ENCODE peak calls at places on chromosomes 2 and 18, in nine cellular contexts. E is mesenchymal stem cell; T is Caco-2; Z is SJSA1; S is psoas muscle; G is tibial nerve; X is HCT116; O is mesendoderm; P is effector memory CD4-positive, alpha-beta T cell. V is an unnamed sample.
A peak's percentile ranks its signal among the peaks of the same experiment; 100 is the strongest.

GRCh38 chr2:60070166-60070565 is 483.3 kb downstream of the BCL11A start:
- DNase-seq in P (no peak), T (no peak), Z (no peak), S (no peak), O (no peak), E (no peak), G (no peak), X (no peak), V (no peak)

GRCh38 chr2:46663614-46664013 is 184.2 kb downstream of the TMEM247 start:
- DNase-seq in O (no peak), X (no peak), G (no peak), S (no peak), P (no peak), E (no peak), T (no peak), Z (no peak), V (no peak)

GRCh38 chr2:69168950-69169695 is 156.1 kb downstream of the ANTXR1 start:
- DNase-seq in S (no peak), Z (no peak), E (no peak), O (no peak), X (no peak), P (no peak), G (no peak), T (no peak), V (no peak)

GRCh38 chr2:105761931-105762515 is 17.3 kb downstream of the NCK2 start:
- DNase-seq in O (peak; percentile 92), S (no peak), X (no peak), P (no peak), G (no peak), E (peak; percentile 38), Z (no peak), T (no peak), V (no peak)

GRCh38 chr2:85266424-85267041 is 61.3 kb downstream of the TGOLN2 start:
- DNase-seq in X (peak; percentile 42), O (peak; percentile 88), Z (peak; percentile 79), P (peak; percentile 39), S (peak; percentile 70), T (peak; percentile 85), G (peak; percentile 43), E (no peak), V (peak; percentile 61)

GRCh38 chr2:55112229-55113016 is 62.2 kb upstream of the RTN4 start:
- DNase-seq in S (peak; percentile 86), G (peak; percentile 61), O (no peak), T (no peak), E (peak; percentile 83), X (no peak), P (no peak), Z (no peak), V (no peak)

GRCh38 chr18:50933684-50934083 is 34.2 kb upstream of the ELAC1 start:
- DNase-seq in O (no peak), G (no peak), E (no peak), Z (no peak), X (no peak), T (no peak), P (no peak), S (no peak), V (no peak)

GRCh38 chr2:207184348-207184747 is 18.6 kb upstream of the KLF7 start:
- DNase-seq in E (peak; percentile 23), P (no peak), G (no peak), Z (no peak), X (no peak), S (no peak), T (no peak), O (no peak), V (no peak)

GRCh38 chr2:215862211-215862610 is 151.1 kb downstream of the MREG start:
- DNase-seq in E (no peak), X (no peak), S (no peak), T (no peak), G (no peak), Z (no peak), O (no peak), P (no peak), V (no peak)

GRCh38 chr2:231902598-231902997 is 23.6 kb downstream of the NPPC start:
- DNase-seq in G (no peak), X (no peak), T (no peak), S (no peak), P (no peak), E (no peak), O (no peak), Z (no peak), V (no peak)

DNA sequence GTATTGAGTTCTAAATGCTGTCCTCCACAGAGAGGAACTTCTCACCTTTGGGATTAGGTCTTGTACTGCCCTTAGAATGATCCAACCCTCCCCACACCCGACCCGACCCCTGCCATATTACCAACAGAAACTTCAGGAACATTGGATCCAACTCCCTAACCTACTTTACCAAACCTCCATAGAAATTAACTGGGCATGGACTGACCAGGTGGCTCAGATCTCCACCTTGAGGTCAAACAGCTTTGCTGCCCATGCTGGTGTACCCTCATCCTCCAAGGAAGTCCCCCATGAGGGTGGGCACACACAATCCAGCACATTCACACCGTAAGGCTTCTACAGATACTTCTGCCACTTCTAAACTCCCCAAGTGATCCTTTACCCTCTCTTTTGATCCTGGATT is 21.5 kb downstream of the NFE2L2 start:
- DNase-seq in O (no peak), Z (no peak), X (no peak), G (no peak), S (no peak), E (no peak), P (no peak), T (no peak), V (no peak)
- H3K4me1 ChIP-seq in O (peaks cover 14% of the 10 kb centered on the region), Z (peaks cover 97% of the 10 kb centered on the region), X (peaks cover 72% of the 10 kb centered on the region), G (peaks cover 91% of the 10 kb centered on the region), S (peaks cover 93% of the 10 kb centered on the region), E (peaks cover 20% of the 10 kb centered on the region), P (peaks cover 40% of the 10 kb centered on the region), T (peaks cover 43% of the 10 kb centered on the region), V (peaks cover 72% of the 10 kb centered on the region)

GRCh38 chr2:219458996-219459395 is 24.4 kb downstream of the SPEG start:
- DNase-seq in S (no peak), Z (no peak), O (no peak), T (no peak), E (no peak), P (no peak), G (no peak), X (no peak), V (no peak)

GRCh38 chr2:219459460-219460311 is 25.0 kb downstream of the SPEG start:
- DNase-seq in T (peak; percentile 73), Z (peak; percentile 65), X (no peak), G (no peak), P (no peak), E (peak; percentile 75), O (peak; percentile 89), S (peak; percentile 69), V (peak; percentile 62)

GRCh38 chr2:219455635-219456034 is 21.0 kb downstream of the SPEG start:
- DNase-seq in G (no peak), X (no peak), P (no peak), O (no peak), Z (no peak), S (peak; percentile 4), T (no peak), E (no peak), V (no peak)

GRCh38 chr2:219460424-219460926 is 25.8 kb downstream of the SPEG start:
- DNase-seq in P (no peak), G (no peak), X (no peak), T (no peak), S (peak; percentile 69), E (peak; percentile 79), O (peak; percentile 92), Z (no peak), V (no peak)

GRCh38 chr2:219457784-219458369 is 23.2 kb downstream of the SPEG start:
- DNase-seq in E (no peak), S (no peak), O (peak; percentile 56), P (no peak), X (no peak), T (peak; percentile 45), G (no peak), Z (no peak), V (no peak)
- H3K4me1 ChIP-seq in E (peaks cover 57% of the 10 kb centered on the region), S (peaks cover 50% of the 10 kb centered on the region), O (peaks cover 24% of the 10 kb centered on the region), P (no peaks in the 10 kb centered on the region), X (peaks cover 13% of the 10 kb centered on the region), T (peaks cover 4% of the 10 kb centered on the region), G (no peaks in the 10 kb centered on the region), Z (peaks cover 19% of the 10 kb centered on the region), V (peaks cover 2% of the 10 kb centered on the region)

GRCh38 chr2:181904022-181904632 is 12.6 kb downstream of the ITPRID2 start:
- DNase-seq in O (peak; percentile 51), Z (no peak), T (peak; percentile 52), S (no peak), X (no peak), E (peak; percentile 65), G (no peak), P (no peak), V (no peak)

GRCh38 chr2:181911830-181912229 is 20.3 kb downstream of the ITPRID2 start:
- DNase-seq in E (no peak), O (no peak), Z (no peak), X (no peak), T (no peak), P (no peak), G (no peak), S (no peak), V (no peak)

GRCh38 chr2:181907005-181907549 is 15.5 kb downstream of the ITPRID2 start:
- DNase-seq in Z (no peak), S (no peak), G (no peak), E (no peak), X (no peak), O (no peak), P (no peak), T (no peak), V (no peak)

GRCh38 chr2:181910028-181910763 is 18.7 kb downstream of the ITPRID2 start:
- DNase-seq in P (no peak), S (no peak), G (no peak), X (no peak), T (no peak), E (no peak), O (no peak), Z (no peak), V (no peak)

DNA sequence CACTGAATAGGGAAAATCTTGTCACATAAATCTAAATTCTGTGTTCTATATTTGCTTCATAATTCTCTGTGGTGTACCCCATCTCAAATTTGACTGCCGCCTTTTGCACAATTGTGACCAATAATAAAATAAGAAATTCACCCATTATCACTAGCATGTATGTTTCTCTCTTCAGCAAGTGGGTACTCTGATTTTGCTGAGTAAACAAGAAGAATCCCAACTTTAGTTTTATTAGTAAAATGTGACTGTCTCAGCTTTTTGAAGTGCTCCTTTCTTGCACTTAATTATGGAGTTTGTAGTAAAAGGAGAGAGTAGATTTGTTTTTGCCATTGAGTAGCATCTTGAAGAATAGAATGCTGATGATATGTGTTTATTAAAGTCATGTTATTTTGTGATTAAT is 16.1 kb downstream of the ITPRID2 start:
- DNase-seq in E (no peak), Z (no peak), P (no peak), G (no peak), T (no peak), S (no peak), X (no peak), O (no peak), V (no peak)
- H3K4me1 ChIP-seq in E (peaks cover 6% of the 10 kb centered on the region), Z (no peaks in the 10 kb centered on the region), P (no peaks in the 10 kb centered on the region), G (peaks cover 13% of the 10 kb centered on the region), T (peaks cover 6% of the 10 kb centered on the region), S (no peaks in the 10 kb centered on the region), X (peaks cover 51% of the 10 kb centered on the region), O (no peaks in the 10 kb centered on the region), V (no peaks in the 10 kb centered on the region)

DNA sequence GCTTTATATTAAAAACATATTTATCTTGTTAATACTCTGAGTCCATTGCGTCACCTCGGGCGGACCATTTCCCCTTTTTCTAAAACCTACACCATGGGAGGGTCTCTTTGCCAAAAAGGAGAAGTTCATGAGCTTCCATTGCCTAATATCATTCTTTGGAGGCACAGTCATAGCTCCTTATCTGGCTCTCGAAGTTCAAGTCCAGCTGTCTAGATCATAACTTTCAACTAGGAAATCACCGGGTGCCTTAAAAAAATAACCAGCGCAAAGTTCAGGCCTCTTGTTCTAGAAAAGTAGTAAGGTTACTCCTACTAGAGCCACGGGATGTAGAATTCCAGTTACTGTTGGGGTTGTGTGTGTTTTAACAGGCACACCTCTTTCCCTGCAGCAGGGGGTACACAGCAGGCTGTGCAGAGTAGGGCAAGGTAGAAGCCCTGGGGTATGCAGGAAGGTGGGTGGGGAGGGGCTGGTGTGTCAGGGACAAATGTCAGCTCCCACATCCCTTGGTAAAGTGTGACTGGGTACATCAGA is 50.6 kb downstream of the LRRFIP1 start:
- DNase-seq in S (no peak), G (no peak), X (no peak), T (no peak), Z (no peak), P (no peak), O (no peak), E (peak; percentile 86), V (no peak)
- H3K4me1 ChIP-seq in S (peaks cover 73% of the 10 kb centered on the region), G (peaks cover 22% of the 10 kb centered on the region), X (peaks cover 11% of the 10 kb centered on the region), T (no peaks in the 10 kb centered on the region), Z (peaks cover 36% of the 10 kb centered on the region), P (peaks cover 30% of the 10 kb centered on the region), O (peaks cover 8% of the 10 kb centered on the region), E (peaks cover 21% of the 10 kb centered on the region), V (peaks cover 36% of the 10 kb centered on the region)